ENCODE peak calls at places on chromosomes 3 and 15, in eight cellular contexts. One of them, this sample, is unnamed.
A peak's percentile ranks its signal among the peaks of the same experiment; 100 is the strongest.

GRCh38 chr3:122513386-122514122 is 1.2 kb downstream of the KPNA1 start:
- DNase-seq in spleen: no peak
- DNase-seq in tibial artery: no peak
- DNase-seq in cardiac muscle cell: peak; percentile 7
- DNase-seq in MM.1S: no peak
- DNase-seq in A673: no peak
- DNase-seq in ovary: no peak
- DNase-seq in CD8-positive, alpha-beta memory T cell: no peak
- DNase-seq in this sample: no peak

GRCh38 chr15:36422631-36423030 is 156.8 kb upstream of the CDIN1 start:
- DNase-seq in spleen: no peak
- DNase-seq in tibial artery: no peak
- DNase-seq in cardiac muscle cell: no peak
- DNase-seq in MM.1S: no peak
- DNase-seq in A673: no peak
- DNase-seq in ovary: no peak
- DNase-seq in CD8-positive, alpha-beta memory T cell: no peak
- DNase-seq in this sample: no peak

GRCh38 chr3:127167315-127168043 is 25.5 kb upstream of the PRR23E start:
- DNase-seq in spleen: no peak
- DNase-seq in tibial artery: no peak
- DNase-seq in cardiac muscle cell: no peak
- DNase-seq in MM.1S: no peak
- DNase-seq in A673: no peak
- DNase-seq in ovary: no peak
- DNase-seq in CD8-positive, alpha-beta memory T cell: no peak
- DNase-seq in this sample: no peak

GRCh38 chr3:109081746-109082510 is 36.0 kb downstream of the MORC1 start:
- DNase-seq in spleen: no peak
- DNase-seq in tibial artery: no peak
- DNase-seq in cardiac muscle cell: peak; percentile 66
- DNase-seq in MM.1S: peak; percentile 76
- DNase-seq in A673: peak; percentile 65
- DNase-seq in ovary: no peak
- DNase-seq in CD8-positive, alpha-beta memory T cell: no peak
- DNase-seq in this sample: peak; percentile 2

GRCh38 chr3:8742921-8743605 is 9.5 kb downstream of the CAV3 start:
- DNase-seq in spleen: no peak
- DNase-seq in tibial artery: peak; percentile 13
- DNase-seq in cardiac muscle cell: peak; percentile 59
- DNase-seq in MM.1S: no peak
- DNase-seq in A673: no peak
- DNase-seq in ovary: no peak
- DNase-seq in CD8-positive, alpha-beta memory T cell: no peak
- DNase-seq in this sample: no peak

GRCh38 chr15:58077427-58077826 is 11.9 kb upstream of the ALDH1A2 start:
- DNase-seq in spleen: no peak
- DNase-seq in tibial artery: no peak
- DNase-seq in cardiac muscle cell: no peak
- DNase-seq in MM.1S: peak; percentile 33
- DNase-seq in A673: no peak
- DNase-seq in ovary: no peak
- DNase-seq in CD8-positive, alpha-beta memory T cell: no peak
- DNase-seq in this sample: no peak

GRCh38 chr3:148005456-148005855 is 596.3 kb downstream of the ZIC1 start:
- DNase-seq in spleen: no peak
- DNase-seq in tibial artery: no peak
- DNase-seq in cardiac muscle cell: no peak
- DNase-seq in MM.1S: no peak
- DNase-seq in A673: no peak
- DNase-seq in ovary: no peak
- DNase-seq in CD8-positive, alpha-beta memory T cell: no peak
- DNase-seq in this sample: no peak

GRCh38 chr15:98063311-98063710 is 102.8 kb downstream of the ARRDC4 start:
- DNase-seq in spleen: no peak
- DNase-seq in tibial artery: no peak
- DNase-seq in cardiac muscle cell: no peak
- DNase-seq in MM.1S: no peak
- DNase-seq in A673: no peak
- DNase-seq in ovary: no peak
- DNase-seq in CD8-positive, alpha-beta memory T cell: no peak
- DNase-seq in this sample: no peak

GRCh38 chr3:8773941-8774542 is 4.6 kb upstream of the OXTR start:
- DNase-seq in spleen: no peak
- DNase-seq in tibial artery: no peak
- DNase-seq in cardiac muscle cell: no peak
- DNase-seq in MM.1S: no peak
- DNase-seq in A673: no peak
- DNase-seq in ovary: no peak
- DNase-seq in CD8-positive, alpha-beta memory T cell: no peak
- DNase-seq in this sample: no peak

GRCh38 chr15:35693286-35693685 is 147.3 kb upstream of the DPH6 start:
- DNase-seq in spleen: no peak
- DNase-seq in tibial artery: no peak
- DNase-seq in cardiac muscle cell: peak; percentile 73
- DNase-seq in MM.1S: no peak
- DNase-seq in A673: no peak
- DNase-seq in ovary: no peak
- DNase-seq in CD8-positive, alpha-beta memory T cell: no peak
- DNase-seq in this sample: no peak

GRCh38 chr3:139199421-139200010 is 144.3 kb upstream of the MRPS22 start:
- DNase-seq in spleen: no peak
- DNase-seq in tibial artery: no peak
- DNase-seq in cardiac muscle cell: no peak
- DNase-seq in MM.1S: peak; percentile 13
- DNase-seq in A673: no peak
- DNase-seq in ovary: no peak
- DNase-seq in CD8-positive, alpha-beta memory T cell: no peak
- DNase-seq in this sample: no peak

GRCh38 chr15:64634020-64634419 is 141.4 kb downstream of the RBPMS2 start:
- DNase-seq in spleen: no peak
- DNase-seq in tibial artery: no peak
- DNase-seq in cardiac muscle cell: peak; percentile 25
- DNase-seq in MM.1S: peak; percentile 34
- DNase-seq in A673: no peak
- DNase-seq in ovary: no peak
- DNase-seq in CD8-positive, alpha-beta memory T cell: peak; percentile 7
- DNase-seq in this sample: no peak

GRCh38 chr3:14175383-14176037 is 2.9 kb downstream of the XPC start:
- DNase-seq in spleen: no peak
- DNase-seq in tibial artery: no peak
- DNase-seq in cardiac muscle cell: peak; percentile 7
- DNase-seq in MM.1S: peak; percentile 77
- DNase-seq in A673: no peak
- DNase-seq in ovary: no peak
- DNase-seq in CD8-positive, alpha-beta memory T cell: peak; percentile 54
- DNase-seq in this sample: peak; percentile 47

GRCh38 chr3:154758109-154758868 is 321.8 kb upstream of the MME start:
- DNase-seq in spleen: no peak
- DNase-seq in tibial artery: no peak
- DNase-seq in cardiac muscle cell: peak; percentile 47
- DNase-seq in MM.1S: peak; percentile 51
- DNase-seq in A673: peak; percentile 31
- DNase-seq in ovary: no peak
- DNase-seq in CD8-positive, alpha-beta memory T cell: no peak
- DNase-seq in this sample: no peak

GRCh38 chr3:145357453-145357852 is 803.5 kb downstream of the PLOD2 start:
- DNase-seq in spleen: no peak
- DNase-seq in tibial artery: no peak
- DNase-seq in cardiac muscle cell: no peak
- DNase-seq in MM.1S: no peak
- DNase-seq in A673: no peak
- DNase-seq in ovary: no peak
- DNase-seq in CD8-positive, alpha-beta memory T cell: no peak
- DNase-seq in this sample: no peak

GRCh38 chr15:68365140-68365745 is 66.7 kb downstream of the ITGA11 start:
- DNase-seq in spleen: no peak
- DNase-seq in tibial artery: no peak
- DNase-seq in cardiac muscle cell: peak; percentile 61
- DNase-seq in MM.1S: no peak
- DNase-seq in A673: no peak
- DNase-seq in ovary: no peak
- DNase-seq in CD8-positive, alpha-beta memory T cell: no peak
- DNase-seq in this sample: no peak

GRCh38 chr15:57339321-57339720 is 37.0 kb upstream of the CGNL1 start:
- DNase-seq in spleen: no peak
- DNase-seq in tibial artery: no peak
- DNase-seq in cardiac muscle cell: no peak
- DNase-seq in MM.1S: no peak
- DNase-seq in A673: no peak
- DNase-seq in ovary: no peak
- DNase-seq in CD8-positive, alpha-beta memory T cell: no peak
- DNase-seq in this sample: no peak

GRCh38 chr15:40010681-40011080 is 28.3 kb downstream of the SRP14 start:
- DNase-seq in spleen: no peak
- DNase-seq in tibial artery: no peak
- DNase-seq in cardiac muscle cell: peak; percentile 79
- DNase-seq in MM.1S: no peak
- DNase-seq in A673: no peak
- DNase-seq in ovary: no peak
- DNase-seq in CD8-positive, alpha-beta memory T cell: no peak
- DNase-seq in this sample: no peak

GRCh38 chr3:49296781-49297420 is 19.9 kb upstream of the C3orf62 start:
- DNase-seq in spleen: no peak
- DNase-seq in tibial artery: peak; percentile 80
- DNase-seq in cardiac muscle cell: no peak
- DNase-seq in MM.1S: no peak
- DNase-seq in A673: no peak
- DNase-seq in ovary: peak; percentile 47
- DNase-seq in CD8-positive, alpha-beta memory T cell: no peak
- DNase-seq in this sample: no peak
- H3K27ac ChIP-seq in spleen: peak overlapping the region; percentile 43
- H3K27ac ChIP-seq in tibial artery: peak overlapping the region; percentile 78
- H3K27ac ChIP-seq in cardiac muscle cell: peak overlapping the region; percentile 63
- H3K27ac ChIP-seq in MM.1S: no peak overlapping the region
- H3K27ac ChIP-seq in A673: no peak overlapping the region
- H3K27ac ChIP-seq in ovary: no peak overlapping the region
- H3K27ac ChIP-seq in CD8-positive, alpha-beta memory T cell: no peak overlapping the region
- H3K27ac ChIP-seq in this sample: no peak overlapping the region

GRCh38 chr3:132380979-132381944 is 36.0 kb upstream of the DNAJC13 start:
- DNase-seq in spleen: no peak
- DNase-seq in tibial artery: no peak
- DNase-seq in cardiac muscle cell: no peak
- DNase-seq in MM.1S: peak; percentile 54
- DNase-seq in A673: peak; percentile 42
- DNase-seq in ovary: no peak
- DNase-seq in CD8-positive, alpha-beta memory T cell: no peak
- DNase-seq in this sample: no peak

GRCh38 chr3:132382688-132383194 is 34.6 kb upstream of the DNAJC13 start:
- DNase-seq in spleen: no peak
- DNase-seq in tibial artery: no peak
- DNase-seq in cardiac muscle cell: no peak
- DNase-seq in MM.1S: no peak
- DNase-seq in A673: no peak
- DNase-seq in ovary: no peak
- DNase-seq in CD8-positive, alpha-beta memory T cell: no peak
- DNase-seq in this sample: no peak

GRCh38 chr3:132378846-132379245 is 38.5 kb upstream of the DNAJC13 start:
- DNase-seq in spleen: no peak
- DNase-seq in tibial artery: no peak
- DNase-seq in cardiac muscle cell: no peak
- DNase-seq in MM.1S: no peak
- DNase-seq in A673: no peak
- DNase-seq in ovary: no peak
- DNase-seq in CD8-positive, alpha-beta memory T cell: no peak
- DNase-seq in this sample: no peak

GRCh38 chr3:132386259-132386658 is 31.0 kb upstream of the DNAJC13 start:
- DNase-seq in spleen: no peak
- DNase-seq in tibial artery: no peak
- DNase-seq in cardiac muscle cell: no peak
- DNase-seq in MM.1S: no peak
- DNase-seq in A673: no peak
- DNase-seq in ovary: no peak
- DNase-seq in CD8-positive, alpha-beta memory T cell: no peak
- DNase-seq in this sample: no peak

DNA sequence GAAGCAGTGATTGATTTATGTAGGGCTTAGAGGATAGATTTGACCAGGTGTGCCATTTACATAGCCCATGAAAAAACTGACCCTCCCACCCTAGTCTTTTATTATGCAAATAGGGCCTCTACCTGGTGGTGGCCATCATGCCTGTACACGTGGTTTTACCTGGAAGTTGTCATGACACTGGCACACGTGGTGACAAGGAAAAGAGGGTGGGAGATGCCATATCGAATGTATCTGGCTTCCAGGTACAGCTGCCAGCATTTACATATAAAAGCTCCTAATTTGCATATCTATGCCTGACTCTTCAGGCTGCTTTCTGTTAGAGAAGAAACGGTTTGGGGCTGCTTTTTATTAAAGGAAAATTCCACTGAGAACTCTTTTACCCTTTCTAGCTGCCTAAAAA is 35.0 kb upstream of the DNAJC13 start:
- DNase-seq in spleen: no peak
- DNase-seq in tibial artery: no peak
- DNase-seq in cardiac muscle cell: no peak
- DNase-seq in MM.1S: no peak
- DNase-seq in A673: no peak
- DNase-seq in ovary: no peak
- DNase-seq in CD8-positive, alpha-beta memory T cell: no peak
- DNase-seq in this sample: no peak
- H3K4me3 ChIP-seq in spleen: no peak overlapping the region
- H3K4me3 ChIP-seq in tibial artery: no peak overlapping the region
- H3K4me3 ChIP-seq in cardiac muscle cell: no peak overlapping the region
- H3K4me3 ChIP-seq in MM.1S: no peak overlapping the region
- H3K4me3 ChIP-seq in A673: no peak overlapping the region
- H3K4me3 ChIP-seq in ovary: no peak overlapping the region
- H3K4me3 ChIP-seq in CD8-positive, alpha-beta memory T cell: no peak overlapping the region
- H3K4me3 ChIP-seq in this sample: no peak overlapping the region

DNA sequence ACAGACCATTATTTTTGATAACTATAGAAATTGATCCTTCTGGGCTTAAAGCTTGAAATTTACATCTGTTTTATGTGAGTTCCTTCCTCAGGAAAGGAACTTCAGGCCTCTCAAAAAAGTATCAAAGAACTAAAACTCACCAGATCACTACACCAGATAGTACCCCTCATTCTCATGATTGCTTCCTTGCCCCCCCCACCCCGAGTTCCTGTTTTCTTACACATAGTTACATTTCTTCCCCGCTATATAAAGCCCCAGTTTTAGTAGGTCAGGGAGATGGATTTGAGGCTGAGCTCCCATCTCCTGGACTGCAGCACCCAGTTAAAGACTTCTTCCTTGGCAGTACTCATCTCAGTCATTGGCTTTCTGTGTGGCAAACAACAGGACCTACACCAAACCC is 80.3 kb upstream of the HRH1 start:
- DNase-seq in spleen: peak; percentile 15
- DNase-seq in tibial artery: no peak
- DNase-seq in cardiac muscle cell: no peak
- DNase-seq in MM.1S: no peak
- DNase-seq in A673: no peak
- DNase-seq in ovary: no peak
- DNase-seq in CD8-positive, alpha-beta memory T cell: no peak
- DNase-seq in this sample: no peak
- H3K27ac ChIP-seq in spleen: no peak overlapping the region
- H3K27ac ChIP-seq in tibial artery: no peak overlapping the region
- H3K27ac ChIP-seq in cardiac muscle cell: no peak overlapping the region
- H3K27ac ChIP-seq in MM.1S: no peak overlapping the region
- H3K27ac ChIP-seq in A673: no peak overlapping the region
- H3K27ac ChIP-seq in ovary: no peak overlapping the region
- H3K27ac ChIP-seq in CD8-positive, alpha-beta memory T cell: no peak overlapping the region
- H3K27ac ChIP-seq in this sample: no peak overlapping the region

GRCh38 chr15:44715142-44715796 is 4.0 kb downstream of the B2M start:
- DNase-seq in spleen: no peak
- DNase-seq in tibial artery: no peak
- DNase-seq in cardiac muscle cell: no peak
- DNase-seq in MM.1S: peak; percentile 4
- DNase-seq in A673: no peak
- DNase-seq in ovary: no peak
- DNase-seq in CD8-positive, alpha-beta memory T cell: no peak
- DNase-seq in this sample: no peak
- H3K4me3 ChIP-seq in spleen: peak overlapping the region; percentile 96
- H3K4me3 ChIP-seq in tibial artery: no peak overlapping the region
- H3K4me3 ChIP-seq in cardiac muscle cell: no peak overlapping the region
- H3K4me3 ChIP-seq in MM.1S: no peak overlapping the region
- H3K4me3 ChIP-seq in A673: no peak overlapping the region
- H3K4me3 ChIP-seq in ovary: no peak overlapping the region
- H3K4me3 ChIP-seq in CD8-positive, alpha-beta memory T cell: peak overlapping the region; percentile 79
- H3K4me3 ChIP-seq in this sample: peak overlapping the region; percentile 100